ENCODE peak calls at places on chromosomes 6 and 20, in ten cellular contexts. B is heart left ventricle, X is IMR-90, M is A549, H is transverse colon, N is Peyer's patch, R is suprapubic skin, E is uterus, O is breast epithelium, G is spleen. I is an unnamed sample.

GRCh38 chr6:151413372-151414145 is 22.2 kb upstream of the ZBTB2 start:
- DNase-seq in B (no peak), R (no peak), E (no peak), X (no peak), M (no peak), O (no peak), H (no peak), N (no peak), G (no peak), I (no peak)

GRCh38 chr6:90456001-90456400 is 130.9 kb downstream of the MAP3K7 start:
- DNase-seq in O (no peak), B (no peak), X (no peak), N (no peak), G (no peak), R (no peak), M (no peak), E (no peak), H (no peak), I (no peak)

GRCh38 chr20:2655331-2656116 is 3.1 kb downstream of the NOP56 start:
- DNase-seq in R (no peak), G (no peak), X (no peak), N (no peak), E (no peak), M (no peak), H (no peak), B (no peak), O (no peak), I (no peak)

GRCh38 chr6:43428112-43428570 is 800 bp downstream of the ABCC10 start:
- DNase-seq in H (no peak), O (no peak), E (no peak), B (no peak), X (no peak), G (no peak), R (no peak), M (no peak), N (no peak), I (no peak)

GRCh38 chr20:4894981-4895381 is 106.3 kb downstream of the SLC23A2 start:
- DNase-seq in H (no peak), G (no peak), X (no peak), R (no peak), E (no peak), N (no peak), O (no peak), B (no peak), M (no peak), I (no peak)

GRCh38 chr6:97019315-97019714 is 94.8 kb downstream of the KLHL32 start:
- DNase-seq in B (no peak), M (no peak), H (no peak), O (no peak), G (no peak), R (no peak), X (no peak), N (no peak), E (no peak), I (no peak)

GRCh38 chr6:83868639-83869038 is 9.2 kb downstream of the CYB5R4 start:
- DNase-seq in O (no peak), H (no peak), M (peak; percentile 26), N (no peak), G (no peak), X (peak; percentile 77), R (no peak), E (no peak), B (no peak), I (no peak)

GRCh38 chr6:133799043-133799442 is 89.9 kb upstream of the TCF21 start:
- DNase-seq in N (no peak), H (no peak), E (no peak), G (no peak), R (no peak), B (no peak), M (no peak), X (no peak), O (no peak), I (no peak)

GRCh38 chr20:48800227-48800626 is 27.6 kb downstream of the PREX1 start:
- DNase-seq in M (no peak), X (no peak), B (no peak), H (no peak), N (no peak), O (no peak), G (peak; percentile 16), R (no peak), E (no peak), I (no peak)

GRCh38 chr20:58402827-58403226 is 13.8 kb downstream of the VAPB start:
- DNase-seq in N (no peak), E (no peak), G (no peak), M (no peak), X (no peak), B (no peak), O (no peak), R (no peak), H (no peak), I (no peak)

GRCh38 chr20:58402305-58402704 is 13.3 kb downstream of the VAPB start:
- DNase-seq in M (no peak), O (no peak), H (no peak), N (no peak), B (no peak), X (no peak), G (no peak), R (no peak), E (no peak), I (no peak)

GRCh38 chr20:58405504-58406291 is 16.7 kb downstream of the VAPB start:
- DNase-seq in B (no peak), M (no peak), O (no peak), G (no peak), R (no peak), N (no peak), H (no peak), X (no peak), E (no peak), I (no peak)

GRCh38 chr20:58401123-58401639 is 12.2 kb downstream of the VAPB start:
- DNase-seq in N (no peak), X (no peak), M (no peak), H (no peak), G (no peak), R (no peak), E (no peak), B (no peak), O (no peak), I (no peak)

DNA sequence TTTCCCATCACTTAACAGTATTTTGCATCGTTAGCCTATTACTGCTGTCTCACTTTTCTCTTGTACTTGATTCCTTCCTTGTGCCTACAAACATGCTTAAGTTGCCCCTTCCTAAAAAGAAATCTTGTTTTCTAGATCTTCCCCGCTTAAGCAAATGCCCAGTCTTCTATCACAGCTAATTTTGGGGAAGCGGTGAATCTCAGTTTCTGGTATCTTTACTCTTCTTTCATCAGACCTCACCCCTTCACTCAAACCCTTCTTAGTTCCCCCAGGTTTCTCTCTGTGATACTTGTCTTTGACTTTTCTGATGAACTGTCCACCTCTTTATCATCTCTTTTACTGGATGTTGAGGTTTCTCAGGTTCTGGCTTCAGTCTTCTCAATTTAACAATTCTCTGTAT is 14.2 kb downstream of the VAPB start:
- DNase-seq in O (no peak), E (no peak), R (no peak), X (no peak), N (no peak), M (no peak), H (no peak), G (no peak), B (no peak), I (no peak)
- H3K4me1 ChIP-seq in O (no peaks in the 10 kb centered on the region), E (no peaks in the 10 kb centered on the region), R (peaks cover 53% of the 10 kb centered on the region), X (peaks cover 7% of the 10 kb centered on the region), N (peaks cover 16% of the 10 kb centered on the region), M (peaks cover 35% of the 10 kb centered on the region), H (peaks cover 33% of the 10 kb centered on the region), G (peaks cover 26% of the 10 kb centered on the region), B (peaks cover 33% of the 10 kb centered on the region), I (peaks cover 19% of the 10 kb centered on the region)

GRCh38 chr6:155314773-155315515 is 660 bp upstream of the TFB1M start:
- DNase-seq in N (peak; percentile 87), G (no peak), O (peak; percentile 34), R (no peak), M (peak; percentile 88), E (peak; percentile 59), X (peak; percentile 79), B (no peak), H (peak; percentile 63), I (no peak)
- TF ChIP-seq POLR2A in N (no peak), G (no peak), O (no peak), R (no peak), M (no peak), E (no peak), X (peak; percentile 38), B (no peak), H (no peak), I (no peak)

GRCh38 chr6:10873374-10873773 is 8.5 kb downstream of the GCM2 start:
- DNase-seq in B (no peak), E (no peak), O (no peak), X (no peak), G (no peak), M (no peak), N (no peak), H (no peak), R (no peak), I (no peak)
- H3K4me1 ChIP-seq in B (no peaks in the 10 kb centered on the region), E (no peaks in the 10 kb centered on the region), O (no peaks in the 10 kb centered on the region), X (no peaks in the 10 kb centered on the region), G (no peaks in the 10 kb centered on the region), M (no peaks in the 10 kb centered on the region), N (no peaks in the 10 kb centered on the region), H (no peaks in the 10 kb centered on the region), R (no peaks in the 10 kb centered on the region), I (no peaks in the 10 kb centered on the region)

GRCh38 chr6:79546186-79546585 is 9.0 kb upstream of the LCA5 start:
- DNase-seq in G (no peak), H (no peak), X (peak; percentile 46), B (no peak), E (peak; percentile 62), N (no peak), O (no peak), M (no peak), R (no peak), I (no peak)

GRCh38 chr6:79543886-79544285 is 6.7 kb upstream of the LCA5 start:
- DNase-seq in B (no peak), N (no peak), G (no peak), H (no peak), R (no peak), M (no peak), E (no peak), X (no peak), O (no peak), I (no peak)

GRCh38 chr6:79543411-79543810 is 6.2 kb upstream of the LCA5 start:
- DNase-seq in R (no peak), O (no peak), M (no peak), B (no peak), X (no peak), E (no peak), N (no peak), G (no peak), H (no peak), I (no peak)

GRCh38 chr6:79544299-79544927 is 7.2 kb upstream of the LCA5 start:
- DNase-seq in G (no peak), M (no peak), O (no peak), R (no peak), B (no peak), X (peak; percentile 46), H (no peak), E (no peak), N (no peak), I (no peak)

DNA sequence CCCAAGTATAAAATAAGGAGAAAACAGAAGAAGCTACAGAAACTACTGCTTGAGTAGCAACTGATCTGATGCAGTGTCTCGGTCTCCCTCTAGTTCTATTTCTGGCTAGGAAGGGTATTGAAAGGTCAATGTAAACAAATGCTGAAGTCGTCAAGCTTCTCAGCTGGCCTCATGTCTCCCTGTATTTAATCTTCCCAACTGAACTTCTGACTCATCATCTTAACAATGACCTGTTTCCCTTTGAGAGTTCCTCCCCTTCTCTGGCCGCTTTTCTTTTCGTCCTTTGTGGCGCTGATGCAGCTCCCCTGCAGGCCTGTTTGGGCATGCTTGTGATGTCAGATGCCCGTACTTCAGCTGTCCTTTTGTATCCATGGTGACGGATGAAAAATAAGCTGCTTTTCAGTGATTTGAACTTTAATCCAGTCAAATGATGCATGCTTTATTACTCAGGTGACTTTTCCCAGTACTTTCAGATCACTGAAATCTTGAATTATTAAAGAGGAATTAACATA is 7.8 kb upstream of the LCA5 start:
- DNase-seq in B (peak; percentile 62), N (peak; percentile 71), O (peak; percentile 84), X (peak; percentile 99), R (no peak), M (peak; percentile 96), G (no peak), H (peak; percentile 53), E (peak; percentile 78), I (peak; percentile 57)
- TF ChIP-seq POLR2A in B (no peak), N (no peak), O (no peak), X (peak; percentile 42), R (no peak), M (no peak), G (no peak), H (no peak), E (peak; percentile 18), I (no peak)

I was measured in upper lobe of left lung.